ENCODE peak calls at places on chromosomes 13 and 19, in nine cellular contexts. Q is Calu3, P is AG10803, X is uterus, D is skeletal muscle cell, M is GM06990, Z is B cell, Y is GM03348, R is coronary artery. I is an unnamed sample.

GRCh38 chr13:99250977-99251825 is 7.0 kb downstream of the GPR18 start:
- DNase-seq in Q (no peak), P (peak; percentile 13), X (no peak), D (no peak), M (no peak), Z (no peak), Y (no peak), R (no peak), I (no peak)

GRCh38 chr19:2228157-2229030 is 7.7 kb downstream of the PLEKHJ1 start:
- DNase-seq in Q (no peak), P (no peak), X (no peak), D (no peak), M (no peak), Z (no peak), Y (no peak), R (no peak), I (no peak)

GRCh38 chr19:39237200-39238184 is 7.3 kb downstream of the IFNL3 start:
- DNase-seq in Q (peak; percentile 92), P (no peak), X (no peak), D (no peak), M (peak; percentile 74), Z (peak; percentile 55), Y (no peak), R (no peak), I (peak; percentile 15)

GRCh38 chr13:91313103-91313502 is 34.4 kb upstream of the MIR17HG start:
- DNase-seq in Q (no peak), P (peak; percentile 26), X (no peak), D (no peak), M (peak; percentile 33), Z (peak; percentile 29), Y (peak; percentile 17), R (no peak), I (peak; percentile 48)

GRCh38 chr13:95002126-95002525 is 289.8 kb upstream of the SOX21 start:
- DNase-seq in Q (no peak), P (no peak), X (no peak), D (no peak), M (no peak), Z (no peak), Y (no peak), R (no peak), I (no peak)

GRCh38 chr13:109465151-109465550 is 321.2 kb downstream of the IRS2 start:
- DNase-seq in Q (no peak), P (peak; percentile 75), X (no peak), D (peak; percentile 21), M (no peak), Z (no peak), Y (no peak), R (no peak), I (no peak)

GRCh38 chr19:7507884-7508283 is 8.0 kb upstream of the ZNF358 start:
- DNase-seq in Q (peak; percentile 90), P (peak; percentile 73), X (no peak), D (peak; percentile 41), M (peak; percentile 50), Z (no peak), Y (peak; percentile 89), R (peak; percentile 85), I (peak; percentile 94)

GRCh38 chr13:34246511-34246910 is 428.6 kb downstream of the RFC3 start:
- DNase-seq in Q (peak; percentile 2), P (peak; percentile 7), X (no peak), D (peak; percentile 5), M (no peak), Z (no peak), Y (no peak), R (no peak), I (no peak)

GRCh38 chr13:39538826-39539555 is 64.0 kb downstream of the LHFPL6 start:
- DNase-seq in Q (no peak), P (peak; percentile 56), X (no peak), D (no peak), M (no peak), Z (no peak), Y (no peak), R (no peak), I (no peak)

GRCh38 chr19:46903458-46903857 is 42.7 kb downstream of the ARHGAP35 start:
- DNase-seq in Q (no peak), P (no peak), X (no peak), D (no peak), M (no peak), Z (no peak), Y (no peak), R (no peak), I (no peak)

GRCh38 chr13:69856331-69856730 is 251.3 kb upstream of the ATXN8OS start:
- DNase-seq in Q (peak; percentile 3), P (no peak), X (no peak), D (no peak), M (no peak), Z (no peak), Y (no peak), R (no peak), I (no peak)

GRCh38 chr19:48965806-48966540 is 864 bp downstream of the FTL start:
- DNase-seq in Q (peak; percentile 87), P (peak; percentile 76), X (peak; percentile 91), D (no peak), M (peak; percentile 89), Z (peak; percentile 88), Y (peak; percentile 65), R (peak; percentile 92), I (peak; percentile 88)

GRCh38 chr19:6412111-6412999 is 12.3 kb downstream of the KHSRP start:
- DNase-seq in Q (peak; percentile 48), P (no peak), X (peak; percentile 53), D (no peak), M (no peak), Z (peak; percentile 56), Y (peak; percentile 31), R (no peak), I (no peak)

GRCh38 chr19:13153627-13154240 is 3.5 kb downstream of the IER2 start:
- DNase-seq in Q (no peak), P (peak; percentile 49), X (peak; percentile 40), D (no peak), M (no peak), Z (no peak), Y (no peak), R (peak; percentile 80), I (no peak)

GRCh38 chr19:45954132-45954531 is 19.5 kb downstream of the NOVA2 start:
- DNase-seq in Q (no peak), P (no peak), X (no peak), D (no peak), M (no peak), Z (no peak), Y (no peak), R (no peak), I (no peak)

GRCh38 chr13:47291116-47291656 is 394.3 kb upstream of the HTR2A start:
- DNase-seq in Q (no peak), P (no peak), X (no peak), D (no peak), M (no peak), Z (no peak), Y (no peak), R (no peak), I (no peak)

GRCh38 chr13:21399741-21400140 is 59.4 kb downstream of the ZDHHC20 start:
- DNase-seq in Q (no peak), P (no peak), X (no peak), D (no peak), M (no peak), Z (no peak), Y (no peak), R (no peak), I (no peak)

GRCh38 chr19:45079063-45079910 is at the start of gene GEMIN7:
- DNase-seq in Q (peak; percentile 92), P (peak; percentile 67), X (peak; percentile 59), D (no peak), M (peak; percentile 90), Z (peak; percentile 90), Y (peak; percentile 93), R (no peak), I (peak; percentile 86)

GRCh38 chr13:44932850-44933251 is 56.4 kb downstream of the NUFIP1 start:
- DNase-seq in Q (no peak), P (peak; percentile 36), X (peak; percentile 47), D (no peak), M (no peak), Z (no peak), Y (peak; percentile 27), R (no peak), I (no peak)

GRCh38 chr19:49119411-49120324 is at the start of gene PPFIA3:
- DNase-seq in Q (peak; percentile 73), P (peak; percentile 53), X (no peak), D (no peak), M (no peak), Z (peak; percentile 65), Y (peak; percentile 85), R (no peak), I (peak; percentile 73)

GRCh38 chr13:35512271-35512920 is 35.9 kb upstream of the MAB21L1 start:
- DNase-seq in Q (no peak), P (peak; percentile 93), X (peak; percentile 61), D (peak; percentile 94), M (no peak), Z (no peak), Y (peak; percentile 90), R (no peak), I (peak; percentile 35)

GRCh38 chr19:4730740-4731171 is 7.1 kb upstream of the DPP9 start:
- DNase-seq in Q (peak; percentile 57), P (no peak), X (no peak), D (no peak), M (no peak), Z (peak; percentile 74), Y (no peak), R (no peak), I (no peak)

GRCh38 chr13:24267801-24268200 is 41.6 kb upstream of the C1QTNF9 start:
- DNase-seq in Q (no peak), P (no peak), X (no peak), D (no peak), M (no peak), Z (no peak), Y (no peak), R (peak; percentile 17), I (no peak)

GRCh38 chr19:55322495-55322894 is 2.6 kb downstream of the TMEM150B start:
- DNase-seq in Q (no peak), P (no peak), X (no peak), D (no peak), M (no peak), Z (no peak), Y (no peak), R (no peak), I (no peak)

GRCh38 chr19:17090501-17091074 is 15.0 kb downstream of the MYO9B start:
- DNase-seq in Q (no peak), P (peak; percentile 15), X (no peak), D (no peak), M (no peak), Z (peak; percentile 70), Y (no peak), R (no peak), I (no peak)

GRCh38 chr13:50448535-50448981 is 394.9 kb downstream of the DLEU7 start:
- DNase-seq in Q (peak; percentile 3), P (no peak), X (no peak), D (no peak), M (no peak), Z (no peak), Y (no peak), R (no peak), I (no peak)

GRCh38 chr13:48542581-48543341 is 9.9 kb upstream of the RCBTB2 start:
- DNase-seq in Q (peak; percentile 24), P (peak; percentile 20), X (peak; percentile 47), D (no peak), M (peak; percentile 18), Z (no peak), Y (no peak), R (no peak), I (peak; percentile 5)

GRCh38 chr13:114048463-114048862 is 74.6 kb upstream of the C13orf46 start:
- DNase-seq in Q (no peak), P (no peak), X (no peak), D (no peak), M (no peak), Z (no peak), Y (no peak), R (no peak), I (no peak)

I was measured in RKO.